ENCODE peak calls at places on chromosomes 3 and 15, in six cellular contexts. I, M, U, T, Q and Z are unnamed samples.

GRCh38 chr15:88912500-88912921 is 668 bp downstream of the MFGE8 start:
- DNase-seq in I (peak; percentile 19), M (no peak), U (no peak), T (no peak), Q (no peak), Z (no peak)

GRCh38 chr3:123657578-123657977 is 72.7 kb upstream of the HACD2 start:
- DNase-seq in I (no peak), M (peak; percentile 35), U (no peak), T (no peak), Q (no peak), Z (no peak)

GRCh38 chr15:75648156-75649000 is 666 bp downstream of the SNX33 start:
- DNase-seq in I (no peak), M (peak; percentile 40), U (no peak), T (no peak), Q (no peak), Z (no peak)

GRCh38 chr3:56303508-56303907 is 164.8 kb downstream of the ERC2 start:
- DNase-seq in I (peak; percentile 49), M (no peak), U (no peak), T (peak; percentile 59), Q (no peak), Z (no peak)

GRCh38 chr3:105957722-105958121 is 88.9 kb upstream of the CBLB start:
- DNase-seq in I (no peak), M (no peak), U (no peak), T (no peak), Q (peak; percentile 64), Z (no peak)

GRCh38 chr15:34349769-34350168 is 6.7 kb downstream of the NUTM1 start:
- DNase-seq in I (no peak), M (no peak), U (no peak), T (no peak), Q (no peak), Z (no peak)

GRCh38 chr15:39580630-39581500 is at the start of gene THBS1:
- DNase-seq in I (peak; percentile 68), M (peak; percentile 92), U (no peak), T (no peak), Q (peak; percentile 86), Z (no peak)

GRCh38 chr3:66856555-66856954 is 141.6 kb upstream of the KBTBD8 start:
- DNase-seq in I (no peak), M (no peak), U (no peak), T (no peak), Q (no peak), Z (no peak)

GRCh38 chr3:77475545-77475944 is 435.6 kb downstream of the ROBO2 start:
- DNase-seq in I (no peak), M (no peak), U (no peak), T (no peak), Q (no peak), Z (no peak)

GRCh38 chr3:154428369-154429206 is 1.4 kb downstream of the GPR149 start:
- DNase-seq in I (no peak), M (no peak), U (no peak), T (no peak), Q (no peak), Z (no peak)

GRCh38 chr3:21543380-21544075 is 207.5 kb downstream of the ZNF385D start:
- DNase-seq in I (no peak), M (no peak), U (no peak), T (no peak), Q (no peak), Z (no peak)

GRCh38 chr3:16173696-16174355 is 654 bp upstream of the GALNT15 start:
- DNase-seq in I (no peak), M (no peak), U (no peak), T (no peak), Q (no peak), Z (no peak)